ENCODE peak calls at places on chromosomes 4 and X, in seven cellular contexts. One of them, this sample, is unnamed.

GRCh38 chrX:115948018-115948923 is 222.3 kb upstream of the AGTR2 start:
- DNase-seq in pancreas: no peak
- DNase-seq in tibial nerve: no peak
- DNase-seq in CD4-positive, alpha-beta T cell: no peak
- DNase-seq in uterus: no peak
- DNase-seq in RWPE1: no peak
- DNase-seq in GM23338: peak
- DNase-seq in this sample: no peak

GRCh38 chrX:1231850-1232505 is 19.5 kb upstream of the CRLF2 start:
- DNase-seq in pancreas: no peak
- DNase-seq in tibial nerve: no peak
- DNase-seq in CD4-positive, alpha-beta T cell: peak
- DNase-seq in uterus: no peak
- DNase-seq in RWPE1: no peak
- DNase-seq in GM23338: no peak
- DNase-seq in this sample: no peak

GRCh38 chrX:44082829-44083228 is 109.6 kb upstream of the NDP start:
- DNase-seq in pancreas: no peak
- DNase-seq in tibial nerve: no peak
- DNase-seq in CD4-positive, alpha-beta T cell: no peak
- DNase-seq in uterus: no peak
- DNase-seq in RWPE1: no peak
- DNase-seq in GM23338: no peak
- DNase-seq in this sample: no peak

GRCh38 chr4:174381419-174381818 is 97.7 kb downstream of the CEP44 start:
- DNase-seq in pancreas: no peak
- DNase-seq in tibial nerve: no peak
- DNase-seq in CD4-positive, alpha-beta T cell: no peak
- DNase-seq in uterus: no peak
- DNase-seq in RWPE1: no peak
- DNase-seq in GM23338: no peak
- DNase-seq in this sample: no peak

GRCh38 chr4:115126487-115126886 is 13.1 kb upstream of the NDST4 start:
- DNase-seq in pancreas: no peak
- DNase-seq in tibial nerve: no peak
- DNase-seq in CD4-positive, alpha-beta T cell: no peak
- DNase-seq in uterus: no peak
- DNase-seq in RWPE1: no peak
- DNase-seq in GM23338: no peak
- DNase-seq in this sample: no peak

GRCh38 chr4:47519239-47519883 is 34.3 kb downstream of the ATP10D start:
- DNase-seq in pancreas: no peak
- DNase-seq in tibial nerve: no peak
- DNase-seq in CD4-positive, alpha-beta T cell: no peak
- DNase-seq in uterus: no peak
- DNase-seq in RWPE1: no peak
- DNase-seq in GM23338: no peak
- DNase-seq in this sample: no peak

GRCh38 chr4:161208564-161208963 is 955.2 kb downstream of the FSTL5 start:
- DNase-seq in pancreas: no peak
- DNase-seq in tibial nerve: no peak
- DNase-seq in CD4-positive, alpha-beta T cell: no peak
- DNase-seq in uterus: no peak
- DNase-seq in RWPE1: no peak
- DNase-seq in GM23338: no peak
- DNase-seq in this sample: no peak

GRCh38 chrX:24371391-24371972 is 11.0 kb downstream of the SUPT20HL1 start:
- DNase-seq in pancreas: peak
- DNase-seq in tibial nerve: peak
- DNase-seq in CD4-positive, alpha-beta T cell: peak
- DNase-seq in uterus: peak
- DNase-seq in RWPE1: peak
- DNase-seq in GM23338: peak
- DNase-seq in this sample: peak

GRCh38 chr4:183935355-183936005 is 30.4 kb downstream of the STOX2 start:
- DNase-seq in pancreas: no peak
- DNase-seq in tibial nerve: no peak
- DNase-seq in CD4-positive, alpha-beta T cell: no peak
- DNase-seq in uterus: no peak
- DNase-seq in RWPE1: no peak
- DNase-seq in GM23338: peak
- DNase-seq in this sample: no peak

GRCh38 chr4:29560452-29560851 is 1159.7 kb upstream of the PCDH7 start:
- DNase-seq in pancreas: no peak
- DNase-seq in tibial nerve: no peak
- DNase-seq in CD4-positive, alpha-beta T cell: no peak
- DNase-seq in uterus: no peak
- DNase-seq in RWPE1: no peak
- DNase-seq in GM23338: no peak
- DNase-seq in this sample: no peak

GRCh38 chrX:40671126-40671525 is 23.8 kb upstream of the CXorf38 start:
- DNase-seq in pancreas: no peak
- DNase-seq in tibial nerve: no peak
- DNase-seq in CD4-positive, alpha-beta T cell: no peak
- DNase-seq in uterus: no peak
- DNase-seq in RWPE1: no peak
- DNase-seq in GM23338: no peak
- DNase-seq in this sample: no peak

GRCh38 chrX:18368402-18368801 is 13.9 kb upstream of the SCML2 start:
- DNase-seq in pancreas: no peak
- DNase-seq in tibial nerve: no peak
- DNase-seq in CD4-positive, alpha-beta T cell: no peak
- DNase-seq in uterus: no peak
- DNase-seq in RWPE1: no peak
- DNase-seq in GM23338: peak
- DNase-seq in this sample: no peak

GRCh38 chr4:142656178-142656577 is 189.9 kb downstream of the INPP4B start:
- DNase-seq in pancreas: no peak
- DNase-seq in tibial nerve: no peak
- DNase-seq in CD4-positive, alpha-beta T cell: peak
- DNase-seq in uterus: no peak
- DNase-seq in RWPE1: no peak
- DNase-seq in GM23338: peak
- DNase-seq in this sample: no peak

GRCh38 chrX:51860679-51861078 is 32.7 kb upstream of the MAGED1 start:
- DNase-seq in pancreas: no peak
- DNase-seq in tibial nerve: no peak
- DNase-seq in CD4-positive, alpha-beta T cell: no peak
- DNase-seq in uterus: no peak
- DNase-seq in RWPE1: no peak
- DNase-seq in GM23338: peak
- DNase-seq in this sample: no peak

GRCh38 chr4:36138221-36138620 is 106.1 kb downstream of the ARAP2 start:
- DNase-seq in pancreas: no peak
- DNase-seq in tibial nerve: no peak
- DNase-seq in CD4-positive, alpha-beta T cell: no peak
- DNase-seq in uterus: no peak
- DNase-seq in RWPE1: peak
- DNase-seq in GM23338: no peak
- DNase-seq in this sample: no peak

GRCh38 chr4:151940290-151940689 is 179.5 kb upstream of the GATB start:
- DNase-seq in pancreas: no peak
- DNase-seq in tibial nerve: no peak
- DNase-seq in CD4-positive, alpha-beta T cell: peak
- DNase-seq in uterus: no peak
- DNase-seq in RWPE1: no peak
- DNase-seq in GM23338: no peak
- DNase-seq in this sample: no peak

GRCh38 chr4:164081371-164081770 is 586.9 kb downstream of the TMA16 start:
- DNase-seq in pancreas: no peak
- DNase-seq in tibial nerve: no peak
- DNase-seq in CD4-positive, alpha-beta T cell: no peak
- DNase-seq in uterus: no peak
- DNase-seq in RWPE1: no peak
- DNase-seq in GM23338: peak
- DNase-seq in this sample: no peak

GRCh38 chrX:70033348-70033747 is 16.4 kb downstream of the AWAT2 start:
- DNase-seq in pancreas: no peak
- DNase-seq in tibial nerve: no peak
- DNase-seq in CD4-positive, alpha-beta T cell: peak
- DNase-seq in uterus: no peak
- DNase-seq in RWPE1: no peak
- DNase-seq in GM23338: peak
- DNase-seq in this sample: no peak

GRCh38 chrX:47568656-47569295 is 7.8 kb downstream of the ARAF start:
- DNase-seq in pancreas: no peak
- DNase-seq in tibial nerve: no peak
- DNase-seq in CD4-positive, alpha-beta T cell: peak
- DNase-seq in uterus: no peak
- DNase-seq in RWPE1: no peak
- DNase-seq in GM23338: peak
- DNase-seq in this sample: no peak

GRCh38 chr4:121185960-121186359 is 21.8 kb upstream of the TNIP3 start:
- DNase-seq in pancreas: no peak
- DNase-seq in tibial nerve: no peak
- DNase-seq in CD4-positive, alpha-beta T cell: no peak
- DNase-seq in uterus: no peak
- DNase-seq in RWPE1: no peak
- DNase-seq in GM23338: no peak
- DNase-seq in this sample: no peak

GRCh38 chr4:32135642-32136041 is 1415.5 kb downstream of the PCDH7 start:
- DNase-seq in pancreas: no peak
- DNase-seq in tibial nerve: no peak
- DNase-seq in CD4-positive, alpha-beta T cell: no peak
- DNase-seq in uterus: no peak
- DNase-seq in RWPE1: peak
- DNase-seq in GM23338: no peak
- DNase-seq in this sample: no peak

GRCh38 chr4:32140636-32141035 is 1420.5 kb downstream of the PCDH7 start:
- DNase-seq in pancreas: no peak
- DNase-seq in tibial nerve: no peak
- DNase-seq in CD4-positive, alpha-beta T cell: no peak
- DNase-seq in uterus: no peak
- DNase-seq in RWPE1: peak
- DNase-seq in GM23338: no peak
- DNase-seq in this sample: no peak

GRCh38 chr4:32133734-32134133 is 1413.6 kb downstream of the PCDH7 start:
- DNase-seq in pancreas: no peak
- DNase-seq in tibial nerve: no peak
- DNase-seq in CD4-positive, alpha-beta T cell: no peak
- DNase-seq in uterus: no peak
- DNase-seq in RWPE1: no peak
- DNase-seq in GM23338: peak
- DNase-seq in this sample: no peak

GRCh38 chr4:32133141-32133540 is 1413.0 kb downstream of the PCDH7 start:
- DNase-seq in pancreas: no peak
- DNase-seq in tibial nerve: no peak
- DNase-seq in CD4-positive, alpha-beta T cell: no peak
- DNase-seq in uterus: no peak
- DNase-seq in RWPE1: no peak
- DNase-seq in GM23338: no peak
- DNase-seq in this sample: no peak

GRCh38 chr4:32136081-32136787 is 1416.1 kb downstream of the PCDH7 start:
- DNase-seq in pancreas: no peak
- DNase-seq in tibial nerve: no peak
- DNase-seq in CD4-positive, alpha-beta T cell: no peak
- DNase-seq in uterus: no peak
- DNase-seq in RWPE1: peak
- DNase-seq in GM23338: peak
- DNase-seq in this sample: no peak
- TF ChIP-seq CTCF in pancreas: no peak
- TF ChIP-seq CTCF in tibial nerve: no peak
- TF ChIP-seq CTCF in CD4-positive, alpha-beta T cell: no peak
- TF ChIP-seq CTCF in uterus: no peak
- TF ChIP-seq CTCF in RWPE1: no peak
- TF ChIP-seq CTCF in GM23338: peak
- TF ChIP-seq CTCF in this sample: no peak

GRCh38 chr4:125316391-125316780 is 1.6 kb downstream of the FAT4 start:
- DNase-seq in pancreas: peak
- DNase-seq in tibial nerve: peak
- DNase-seq in CD4-positive, alpha-beta T cell: no peak
- DNase-seq in uterus: peak
- DNase-seq in RWPE1: peak
- DNase-seq in GM23338: peak
- DNase-seq in this sample: peak
- H3K27ac ChIP-seq in pancreas: peak
- H3K27ac ChIP-seq in tibial nerve: peak
- H3K27ac ChIP-seq in CD4-positive, alpha-beta T cell: no peak
- H3K27ac ChIP-seq in uterus: peak
- H3K27ac ChIP-seq in RWPE1: peak
- H3K27ac ChIP-seq in GM23338: no peak
- H3K27ac ChIP-seq in this sample: peak

DNA sequence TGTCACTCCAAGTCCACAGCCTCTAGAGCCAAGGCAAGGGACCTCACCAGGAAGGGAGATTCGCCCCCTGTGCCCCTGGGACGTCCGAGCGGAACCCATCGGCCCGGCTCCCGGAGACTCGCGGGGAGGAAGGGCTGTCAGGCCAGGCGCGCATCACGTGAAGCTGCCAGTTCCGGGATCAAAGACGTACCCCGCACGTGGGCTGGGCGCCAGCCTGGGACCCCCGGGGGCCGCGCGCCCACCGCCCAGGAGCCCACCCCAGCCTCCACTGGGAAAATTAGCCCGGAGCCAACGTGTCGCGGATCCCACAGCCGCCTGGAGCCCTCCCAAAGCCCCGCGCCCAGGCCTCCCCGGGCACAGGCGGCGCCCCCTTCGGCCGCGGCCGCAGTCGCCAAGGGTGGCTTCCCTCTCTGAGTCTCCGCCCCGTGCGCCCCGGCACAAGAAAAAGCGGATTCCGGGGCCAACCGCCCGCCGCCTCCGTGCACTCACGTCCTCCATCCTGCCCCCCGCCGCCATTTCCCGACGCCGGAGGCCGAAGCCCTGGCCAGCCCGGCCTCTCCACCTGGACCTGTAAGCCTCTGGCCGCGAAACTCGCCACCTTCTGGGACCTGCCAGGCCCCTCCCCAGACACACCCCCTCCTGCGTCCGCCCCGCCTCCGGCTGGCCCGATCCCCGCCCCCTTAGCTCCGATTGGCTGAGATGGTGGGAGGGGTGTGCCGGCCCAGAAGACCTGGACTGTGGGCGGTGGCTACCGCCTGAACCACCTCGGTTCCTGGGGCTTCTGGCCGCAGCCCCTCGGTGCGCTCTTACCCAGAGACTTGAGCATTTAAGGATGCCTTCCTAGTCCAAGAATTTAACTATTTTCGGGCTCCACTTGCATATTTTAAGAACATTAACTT is at the start of gene TMEM192:
- DNase-seq in pancreas: peak
- DNase-seq in tibial nerve: peak
- DNase-seq in CD4-positive, alpha-beta T cell: peak
- DNase-seq in uterus: peak
- DNase-seq in RWPE1: peak
- DNase-seq in GM23338: peak
- DNase-seq in this sample: peak
- TF ChIP-seq CTCF in pancreas: no peak
- TF ChIP-seq CTCF in tibial nerve: peak
- TF ChIP-seq CTCF in CD4-positive, alpha-beta T cell: no peak
- TF ChIP-seq CTCF in uterus: peak
- TF ChIP-seq CTCF in RWPE1: no peak
- TF ChIP-seq CTCF in GM23338: no peak
- TF ChIP-seq CTCF in this sample: peak

GRCh38 chr4:26073886-26074560 is 160.0 kb downstream of the SMIM20 start:
- DNase-seq in pancreas: no peak
- DNase-seq in tibial nerve: no peak
- DNase-seq in CD4-positive, alpha-beta T cell: no peak
- DNase-seq in uterus: no peak
- DNase-seq in RWPE1: no peak
- DNase-seq in GM23338: no peak
- DNase-seq in this sample: no peak
- H3K27ac ChIP-seq in pancreas: no peak
- H3K27ac ChIP-seq in tibial nerve: no peak
- H3K27ac ChIP-seq in CD4-positive, alpha-beta T cell: no peak
- H3K27ac ChIP-seq in uterus: peak
- H3K27ac ChIP-seq in RWPE1: no peak
- H3K27ac ChIP-seq in GM23338: no peak
- H3K27ac ChIP-seq in this sample: peak